ENCODE peak calls at places on chromosomes 1 and 21, in seven cellular contexts. I is aorta; M is lower lobe of right lung; W is psoas muscle; F is GM23248; G is CD8-positive, alpha-beta T cell; T is heart left ventricle. L is an unnamed sample.

GRCh38 chr1:67148516-67149178 is 13.9 kb upstream of the C1orf141 start:
- DNase-seq in W (no peak), I (no peak), G (no peak), M (no peak), F (peak; percentile 29), T (no peak), L (no peak)

GRCh38 chr1:17158961-17159360 is 39.7 kb upstream of the PADI2 start:
- DNase-seq in W (no peak), M (no peak), T (no peak), G (no peak), F (peak; percentile 15), I (no peak), L (no peak)

GRCh38 chr1:87149166-87150065 is 179.3 kb upstream of the LMO4 start:
- DNase-seq in I (no peak), F (peak; percentile 78), W (no peak), G (no peak), T (no peak), M (no peak), L (no peak)

GRCh38 chr1:10833630-10834557 is 37.4 kb upstream of the CASZ1 start:
- DNase-seq in W (no peak), I (no peak), F (peak; percentile 42), G (no peak), M (no peak), T (no peak), L (no peak)

GRCh38 chr1:49544615-49545014 is 479.1 kb downstream of the AGBL4 start:
- DNase-seq in M (no peak), T (no peak), G (no peak), I (no peak), W (no peak), F (no peak), L (no peak)

GRCh38 chr1:5690291-5690690 is 301.9 kb downstream of the NPHP4 start:
- DNase-seq in I (no peak), W (no peak), T (no peak), M (no peak), F (no peak), G (no peak), L (no peak)

GRCh38 chr21:45983981-45984551 is 2.5 kb downstream of the COL6A1 start:
- DNase-seq in G (no peak), F (peak; percentile 83), M (peak; percentile 49), W (peak; percentile 85), I (peak; percentile 64), T (peak; percentile 26), L (no peak)

GRCh38 chr1:220164116-220164515 is 70.2 kb downstream of the IARS2 start:
- DNase-seq in F (no peak), I (no peak), T (no peak), W (no peak), G (no peak), M (no peak), L (no peak)

GRCh38 chr21:45091540-45092322 is 17.4 kb downstream of the ADARB1 start:
- DNase-seq in G (no peak), W (no peak), F (peak; percentile 70), I (no peak), M (no peak), T (no peak), L (no peak)

GRCh38 chr1:157272899-157273774 is 134.9 kb upstream of the ETV3 start:
- DNase-seq in I (no peak), M (no peak), T (no peak), W (no peak), F (no peak), G (no peak), L (no peak)

GRCh38 chr1:96641292-96641691 is 80.3 kb upstream of the PTBP2 start:
- DNase-seq in T (no peak), I (no peak), M (no peak), W (no peak), F (peak; percentile 73), G (no peak), L (no peak)

GRCh38 chr1:38052750-38053415 is 6.3 kb upstream of the POU3F1 start:
- DNase-seq in T (no peak), G (no peak), F (no peak), I (no peak), M (no peak), W (no peak), L (no peak)

GRCh38 chr1:161238039-161238473 is at the start of gene NR1I3:
- DNase-seq in I (no peak), G (no peak), T (no peak), W (no peak), M (no peak), F (peak; percentile 59), L (no peak)

GRCh38 chr1:42141978-42142377 is 11.2 kb upstream of the GUCA2B start:
- DNase-seq in I (no peak), F (no peak), M (no peak), W (no peak), G (no peak), T (no peak), L (no peak)

GRCh38 chr1:241109039-241109438 is 248.0 kb downstream of the RGS7 start:
- DNase-seq in I (no peak), T (no peak), F (no peak), W (no peak), G (no peak), M (no peak), L (no peak)

GRCh38 chr1:212432706-212433576 is at the start of gene NENF:
- DNase-seq in F (peak; percentile 97), W (peak; percentile 90), I (peak; percentile 91), M (peak; percentile 89), T (peak; percentile 90), G (peak; percentile 73), L (peak; percentile 26)

GRCh38 chr1:245156736-245157505 is 2.1 kb downstream of the KIF26B start:
- DNase-seq in F (peak; percentile 54), I (no peak), M (no peak), T (no peak), W (no peak), G (no peak), L (no peak)

GRCh38 chr1:161182214-161182613 is 4.9 kb upstream of the B4GALT3 start:
- DNase-seq in M (no peak), W (peak; percentile 3), I (peak; percentile 35), G (peak; percentile 62), T (no peak), F (peak; percentile 84), L (no peak)

GRCh38 chr1:65221638-65222421 is 73.8 kb downstream of the AK4 start:
- DNase-seq in I (no peak), W (no peak), F (no peak), T (no peak), G (no peak), M (no peak), L (no peak)

GRCh38 chr1:244636488-244637259 is 16.3 kb upstream of the DESI2 start:
- DNase-seq in W (no peak), I (no peak), F (no peak), M (no peak), G (no peak), T (no peak), L (no peak)

GRCh38 chr1:236686815-236687160 is 489 bp downstream of the ACTN2 start:
- DNase-seq in I (no peak), M (no peak), T (no peak), F (no peak), W (peak; percentile 78), G (no peak), L (no peak)
- H3K27ac ChIP-seq in I (peak overlapping the region; percentile 32), M (peak overlapping the region; percentile 49), T (peak overlapping the region; percentile 100), F (no peak overlapping the region), W (peak overlapping the region; percentile 99), G (no peak overlapping the region), L (no peak overlapping the region)

DNA sequence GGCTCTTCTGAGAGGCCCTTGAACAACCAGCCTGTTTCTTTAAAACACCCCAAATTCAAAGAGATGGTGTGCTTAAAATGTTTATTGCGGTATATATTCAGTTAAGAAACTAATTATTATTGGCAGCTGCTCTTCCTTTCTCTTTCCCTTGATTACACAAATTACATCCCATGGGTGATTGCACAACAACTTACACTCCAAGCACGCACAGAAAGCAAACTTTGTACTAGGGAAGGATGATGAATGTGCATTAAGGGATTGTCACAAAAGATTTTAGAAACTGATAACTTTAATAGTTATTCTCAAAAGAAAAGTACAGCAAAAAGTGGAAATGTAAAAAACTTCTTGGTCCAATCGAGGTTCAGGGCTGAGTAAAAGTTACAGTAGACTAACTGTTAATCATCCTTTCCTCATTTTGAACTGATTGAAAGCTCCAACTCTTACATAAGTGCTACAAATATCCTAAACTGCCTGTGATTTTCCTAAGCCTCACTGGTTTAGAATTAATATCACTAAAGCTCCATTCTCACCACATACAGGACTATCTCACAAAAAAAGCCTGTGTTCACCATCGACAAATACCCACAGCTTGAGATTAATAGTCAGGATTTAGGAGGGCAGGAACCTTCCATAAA is 153.4 kb downstream of the TTLL7 start:
- DNase-seq in M (no peak), G (no peak), F (peak; percentile 39), W (no peak), I (no peak), T (no peak), L (no peak)
- H3K27ac ChIP-seq in M (no peak overlapping the region), G (no peak overlapping the region), F (no peak overlapping the region), W (no peak overlapping the region), I (no peak overlapping the region), T (no peak overlapping the region), L (no peak overlapping the region)

DNA sequence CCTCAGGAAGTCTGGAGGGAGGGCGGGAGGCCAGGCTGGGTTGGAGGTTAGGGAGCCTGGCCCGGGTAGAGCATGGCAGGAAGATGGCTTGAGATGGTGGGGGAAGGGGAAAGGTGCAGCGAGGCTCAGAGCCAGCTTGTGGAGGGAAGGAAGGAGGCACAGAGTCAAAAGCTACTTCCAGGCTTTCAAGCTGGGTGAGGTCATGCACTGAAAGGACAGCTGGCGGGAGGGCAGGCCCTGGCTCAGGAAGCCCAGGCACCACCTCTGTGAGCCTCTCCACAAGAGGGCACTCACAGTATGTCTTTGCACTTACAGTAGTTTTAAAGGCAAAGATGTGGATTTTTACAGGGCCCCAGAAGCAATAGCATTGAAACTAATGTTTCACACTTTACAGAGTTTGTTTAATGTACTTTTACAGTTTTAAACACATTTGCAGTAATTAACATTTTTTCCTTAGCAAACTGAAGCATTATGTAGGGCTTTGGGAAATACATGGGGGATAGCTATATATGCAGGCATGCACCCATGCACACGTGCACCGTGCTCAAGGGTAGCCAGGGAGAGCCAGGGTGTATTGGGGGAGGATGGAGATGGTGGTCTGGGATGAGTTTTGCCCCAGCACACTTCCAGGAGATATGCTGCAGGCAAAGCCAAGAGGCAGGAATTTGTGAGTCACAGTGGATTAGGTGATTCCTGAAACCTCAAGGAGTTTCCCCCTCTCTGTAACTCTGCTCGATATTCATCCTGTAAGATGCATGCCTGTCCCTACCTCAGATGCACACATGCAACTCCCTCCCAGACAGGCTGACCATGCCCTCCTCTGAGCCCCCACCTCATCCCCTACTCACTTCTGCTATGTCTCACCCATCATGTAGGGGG is 6.1 kb upstream of the ADAM15 start:
- DNase-seq in I (peak; percentile 89), M (peak; percentile 90), W (peak; percentile 92), G (peak; percentile 64), F (peak; percentile 92), T (peak; percentile 84), L (peak; percentile 28)
- H3K27ac ChIP-seq in I (no peak overlapping the region), M (peak overlapping the region; percentile 49), W (peak overlapping the region; percentile 34), G (no peak overlapping the region), F (no peak overlapping the region), T (peak overlapping the region; percentile 27), L (no peak overlapping the region)

DNA sequence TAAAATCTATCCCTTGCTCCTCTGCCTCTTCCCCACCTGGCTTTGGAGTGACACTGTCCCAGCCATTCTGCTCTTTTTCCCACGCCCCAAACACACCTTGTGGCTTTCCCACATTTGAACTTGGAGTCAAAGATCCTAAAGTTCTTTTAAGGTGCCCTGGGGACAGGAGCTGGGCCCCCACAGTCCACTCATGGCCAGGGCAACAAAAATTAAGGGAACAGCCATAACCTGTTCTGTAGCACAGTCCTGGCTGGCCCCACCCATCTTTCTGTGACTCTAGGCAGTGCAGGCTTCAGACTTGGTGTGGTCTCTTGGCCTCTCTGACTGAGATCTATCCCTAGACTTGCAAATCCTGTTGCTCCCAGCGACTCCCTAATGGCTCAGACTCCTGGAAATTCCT is 143.0 kb upstream of the MAGI3 start:
- DNase-seq in G (no peak), W (no peak), I (no peak), F (no peak), M (no peak), T (no peak), L (no peak)
- H3K27ac ChIP-seq in G (no peak overlapping the region), W (no peak overlapping the region), I (no peak overlapping the region), F (no peak overlapping the region), M (no peak overlapping the region), T (no peak overlapping the region), L (no peak overlapping the region)

L was measured in effector memory CD4-positive, alpha-beta T cell.